ENCODE peak calls at places on chromosomes 7 and 10, in four cellular contexts. N is RWPE2, Y is GM23338, T is hepatocyte. P is an unnamed sample. For H3K4me1, the result is how much of the 10 kb centered on the place peaks cover.

GRCh38 chr10:98664329-98665042 is 217.8 kb upstream of the HPS1 start:
- DNase-seq in N (no peak), T (no peak), Y (peak), P (no peak)

GRCh38 chr7:105799677-105800076 is 76.7 kb downstream of the ATXN7L1 start:
- DNase-seq in T (no peak), Y (no peak), N (no peak), P (no peak)

GRCh38 chr10:51876979-51877378 is 177.6 kb upstream of the CSTF2T start:
- DNase-seq in T (no peak), Y (no peak), N (no peak), P (no peak)

GRCh38 chr7:118418433-118418832 is 193.9 kb downstream of the ANKRD7 start:
- DNase-seq in Y (no peak), T (no peak), N (no peak), P (no peak)

GRCh38 chr7:124781418-124781817 is 15.8 kb upstream of the GPR37 start:
- DNase-seq in Y (no peak), N (no peak), T (no peak), P (no peak)

GRCh38 chr7:114086491-114086905 is 167.7 kb upstream of the PPP1R3A start:
- DNase-seq in Y (peak), T (peak), N (no peak), P (peak)

GRCh38 chr10:52485486-52485885 is 171.4 kb downstream of the DKK1 start:
- DNase-seq in N (no peak), T (no peak), Y (no peak), P (no peak)

GRCh38 chr7:130369831-130370230 is 10.5 kb upstream of the CPA1 start:
- DNase-seq in T (no peak), Y (no peak), N (no peak), P (no peak)

GRCh38 chr7:5218564-5219360 is 28.7 kb downstream of the WIPI2 start:
- DNase-seq in T (peak), Y (no peak), N (peak), P (no peak)

GRCh38 chr7:17474724-17475344 is 176.4 kb downstream of the AHR start:
- DNase-seq in Y (peak), N (no peak), T (no peak), P (no peak)

GRCh38 chr10:122756656-122757055 is 57.0 kb upstream of the C10orf120 start:
- DNase-seq in Y (no peak), N (no peak), T (no peak), P (no peak)

GRCh38 chr7:158111906-158112570 is 475.6 kb downstream of the PTPRN2 start:
- DNase-seq in T (no peak), Y (no peak), N (no peak), P (peak)

GRCh38 chr10:78802866-78803265 is 265.9 kb upstream of the ZMIZ1 start:
- DNase-seq in N (no peak), T (peak), Y (no peak), P (no peak)

GRCh38 chr10:60943372-60944158 is 420 bp downstream of the RHOBTB1 start:
- DNase-seq in T (peak), N (peak), Y (peak), P (peak)

GRCh38 chr7:29045258-29046095 is 87.3 kb upstream of the TRIL start:
- DNase-seq in N (no peak), T (no peak), Y (no peak), P (no peak)

GRCh38 chr10:59905066-59905734 is 1.2 kb downstream of the CCDC6 start:
- DNase-seq in N (no peak), Y (peak), T (peak), P (peak)

GRCh38 chr7:25173184-25173583 is 48.1 kb upstream of the CYCS start:
- DNase-seq in Y (no peak), N (no peak), T (no peak), P (peak)

GRCh38 chr7:151125459-151125834 is 39.2 kb downstream of the AGAP3 start:
- DNase-seq in T (peak), N (no peak), Y (peak), P (peak)

GRCh38 chr7:22677680-22678079 is 49.3 kb upstream of the IL6 start:
- DNase-seq in N (no peak), T (no peak), Y (no peak), P (no peak)

GRCh38 chr7:94418851-94419250 is 24.2 kb downstream of the COL1A2 start:
- DNase-seq in Y (no peak), N (no peak), T (no peak), P (no peak)

GRCh38 chr7:94417921-94418320 is 23.2 kb downstream of the COL1A2 start:
- DNase-seq in T (no peak), N (no peak), Y (no peak), P (no peak)

GRCh38 chr7:94420321-94420720 is 25.6 kb downstream of the COL1A2 start:
- DNase-seq in T (no peak), N (no peak), Y (no peak), P (no peak)

GRCh38 chr7:94414481-94414880 is 19.8 kb downstream of the COL1A2 start:
- DNase-seq in N (no peak), T (no peak), Y (no peak), P (no peak)

DNA sequence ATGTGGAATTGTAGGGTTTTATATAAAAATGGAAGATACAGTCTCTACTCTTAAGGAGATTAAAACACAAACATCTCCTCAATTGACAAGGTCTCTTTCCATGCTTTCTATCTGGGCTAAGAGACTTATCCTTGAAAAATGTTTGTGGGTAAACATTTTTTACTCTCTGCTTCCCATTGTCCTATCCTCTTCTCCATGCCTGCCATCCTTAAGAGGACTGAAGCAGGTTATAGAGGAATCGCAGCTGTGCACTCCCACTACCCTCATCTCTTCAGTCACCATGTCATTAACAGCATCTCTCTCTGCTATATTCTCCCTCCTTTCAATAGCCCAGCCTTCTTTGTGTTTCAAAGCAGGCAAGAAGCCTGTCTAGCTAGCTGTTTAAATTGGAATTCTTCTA is 22.6 kb downstream of the COL1A2 start:
- DNase-seq in Y (no peak), T (no peak), N (no peak), P (no peak)
- H3K4me1 ChIP-seq in Y (under half), T (under half), N (under half), P (under half)

GRCh38 chr10:9853405-9854010 is 1164.2 kb upstream of the CELF2 start:
- DNase-seq in T (no peak), Y (no peak), N (no peak), P (no peak)
- H3K4me3 ChIP-seq in T (no peak), Y (no peak), N (no peak), P (no peak)

GRCh38 chr10:69571618-69572158 is 1.5 kb downstream of the NEUROG3 start:
- DNase-seq in Y (peak), T (no peak), N (no peak), P (no peak)
- H3K4me1 ChIP-seq in Y (half or more), T (under half), N (under half), P (under half)

GRCh38 chr7:30200591-30200990 is 65.8 kb downstream of the MTURN start:
- DNase-seq in Y (no peak), N (no peak), T (no peak), P (no peak)
- H3K4me3 ChIP-seq in Y (no peak), N (no peak), T (no peak), P (no peak)

DNA sequence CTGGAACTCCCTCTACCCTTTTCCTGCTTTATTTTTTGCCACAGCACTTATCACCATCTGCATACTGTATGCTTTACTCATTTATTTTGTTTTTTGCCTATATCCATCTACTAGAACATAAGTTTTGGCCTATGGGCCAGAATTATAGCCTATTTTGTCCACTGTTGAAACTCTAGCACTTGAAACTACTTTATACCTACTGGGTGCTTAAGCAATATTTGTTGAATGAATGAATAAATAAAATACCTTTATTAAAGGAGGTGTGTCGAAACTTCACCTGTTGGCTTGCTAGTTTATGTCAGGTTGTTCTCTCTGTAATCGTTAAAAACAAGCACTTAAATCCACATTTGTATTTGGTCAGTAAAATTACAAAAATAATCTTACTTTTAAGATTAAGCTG is 53.3 kb downstream of the MTERF1 start:
- DNase-seq in T (no peak), Y (no peak), N (no peak), P (no peak)
- H3K4me1 ChIP-seq in T (under half), Y (under half), N (under half), P (under half)

GRCh38 chr7:142496545-142496991 is 238.7 kb upstream of the PRSS58 start:
- DNase-seq in Y (peak), N (no peak), T (peak), P (no peak)
- H3K4me3 ChIP-seq in Y (no peak), N (no peak), T (no peak), P (peak)

GRCh38 chr7:44106311-44107065 is 2.3 kb downstream of the AEBP1 start:
- DNase-seq in N (no peak), T (no peak), Y (no peak), P (no peak)

GRCh38 chr7:44107961-44108767 is 4.0 kb downstream of the AEBP1 start:
- DNase-seq in N (no peak), T (no peak), Y (no peak), P (no peak)

GRCh38 chr7:44105832-44106231 is 1.7 kb downstream of the AEBP1 start:
- DNase-seq in Y (no peak), T (no peak), N (no peak), P (no peak)

GRCh38 chr7:44108768-44109750 is 4.9 kb downstream of the AEBP1 start:
- DNase-seq in T (no peak), Y (no peak), N (no peak), P (no peak)

GRCh38 chr7:44107116-44107960 is 3.2 kb downstream of the AEBP1 start:
- DNase-seq in N (no peak), T (no peak), Y (no peak), P (no peak)
- H3K4me1 ChIP-seq in N (under half), T (under half), Y (under half), P (under half)

P was measured in stomach.